ENCODE peak calls at places on chromosomes 4 and X, in six cellular contexts. E, Y, W, T, N and L are unnamed samples.
A peak's percentile ranks its signal among the peaks of the same experiment; 100 is the strongest.

GRCh38 chr4:52658671-52659015 is 458 bp downstream of the USP46 start:
- DNase-seq in E (no peak), Y (no peak), W (no peak), T (no peak), N (no peak), L (no peak)

GRCh38 chr4:123453006-123453685 is 56.6 kb downstream of the SPRY1 start:
- DNase-seq in E (peak; percentile 46), Y (peak; percentile 23), W (no peak), T (no peak), N (no peak), L (peak; percentile 51)

GRCh38 chrX:73127700-73128241 is 48.5 kb upstream of the PABPC1L2A start:
- DNase-seq in E (no peak), Y (no peak), W (peak; percentile 51), T (no peak), N (no peak), L (no peak)

GRCh38 chr4:183173580-183174526 is 74.8 kb downstream of the WWC2 start:
- DNase-seq in E (peak; percentile 64), Y (peak; percentile 47), W (no peak), T (no peak), N (no peak), L (no peak)

GRCh38 chr4:132737344-132737743 is 411.8 kb upstream of the PCDH10 start:
- DNase-seq in E (no peak), Y (no peak), W (no peak), T (no peak), N (no peak), L (no peak)

GRCh38 chr4:11768251-11768972 is 339.7 kb upstream of the HS3ST1 start:
- DNase-seq in E (no peak), Y (no peak), W (no peak), T (no peak), N (no peak), L (no peak)

GRCh38 chr4:99435154-99435553 is at the start of gene ADH7:
- DNase-seq in E (no peak), Y (no peak), W (no peak), T (no peak), N (no peak), L (no peak)

GRCh38 chr4:69497081-69497480 is 1.4 kb upstream of the UGT2B4 start:
- DNase-seq in E (peak; percentile 46), Y (peak; percentile 62), W (peak; percentile 86), T (no peak), N (peak; percentile 86), L (peak; percentile 59)

GRCh38 chr4:181261279-181261678 is 981.9 kb upstream of the TENM3 start:
- DNase-seq in E (peak; percentile 34), Y (peak; percentile 4), W (no peak), T (no peak), N (peak; percentile 9), L (no peak)

GRCh38 chrX:96619588-96619987 is 65.1 kb upstream of the DIAPH2 start:
- DNase-seq in E (peak; percentile 38), Y (no peak), W (peak; percentile 16), T (no peak), N (no peak), L (no peak)

GRCh38 chr4:174628206-174628605 is 105.9 kb upstream of the HPGD start:
- DNase-seq in E (no peak), Y (no peak), W (no peak), T (no peak), N (no peak), L (no peak)

GRCh38 chr4:140095694-140096482 is 58.1 kb downstream of the MAML3 start:
- DNase-seq in E (peak; percentile 92), Y (peak; percentile 95), W (peak; percentile 75), T (peak; percentile 46), N (peak; percentile 96), L (no peak)

GRCh38 chr4:86452323-86452995 is 92.6 kb upstream of the MAPK10 start:
- DNase-seq in E (peak; percentile 27), Y (no peak), W (no peak), T (no peak), N (no peak), L (peak; percentile 22)

GRCh38 chr4:32145987-32146386 is 1425.8 kb downstream of the PCDH7 start:
- DNase-seq in E (no peak), Y (no peak), W (no peak), T (no peak), N (no peak), L (no peak)

GRCh38 chr4:2834001-2834921 is 9.4 kb upstream of the ADD1 start:
- DNase-seq in E (no peak), Y (no peak), W (no peak), T (no peak), N (no peak), L (no peak)

GRCh38 chr4:174532479-174532878 is 10.2 kb upstream of the HPGD start:
- DNase-seq in E (no peak), Y (no peak), W (no peak), T (no peak), N (no peak), L (no peak)

GRCh38 chr4:6362243-6362885 is 92.7 kb downstream of the WFS1 start:
- DNase-seq in E (no peak), Y (no peak), W (peak; percentile 3), T (no peak), N (no peak), L (no peak)

GRCh38 chr4:98919996-98920395 is 8.9 kb downstream of the EIF4E start:
- DNase-seq in E (peak; percentile 56), Y (peak; percentile 13), W (peak; percentile 31), T (no peak), N (no peak), L (no peak)

GRCh38 chr4:55808187-55808586 is 11.4 kb upstream of the EXOC1L start:
- DNase-seq in E (no peak), Y (no peak), W (no peak), T (no peak), N (no peak), L (no peak)

GRCh38 chrX:153885208-153885787 is 675 bp downstream of the L1CAM start:
- DNase-seq in E (no peak), Y (no peak), W (no peak), T (no peak), N (no peak), L (no peak)

GRCh38 chr4:57044996-57045395 is 65.2 kb downstream of the IGFBP7 start:
- DNase-seq in E (peak; percentile 74), Y (peak; percentile 49), W (peak; percentile 69), T (no peak), N (no peak), L (no peak)

GRCh38 chr4:7422898-7423180 is 11.9 kb downstream of the PSAPL1 start:
- DNase-seq in E (no peak), Y (no peak), W (no peak), T (no peak), N (no peak), L (no peak)

GRCh38 chr4:7423801-7424552 is 10.8 kb downstream of the PSAPL1 start:
- DNase-seq in E (no peak), Y (no peak), W (no peak), T (no peak), N (no peak), L (no peak)

GRCh38 chr4:7422098-7422897 is 12.4 kb downstream of the PSAPL1 start:
- DNase-seq in E (no peak), Y (no peak), W (no peak), T (no peak), N (no peak), L (no peak)

GRCh38 chr4:7424553-7425111 is 10.1 kb downstream of the PSAPL1 start:
- DNase-seq in E (no peak), Y (no peak), W (no peak), T (no peak), N (no peak), L (no peak)

DNA sequence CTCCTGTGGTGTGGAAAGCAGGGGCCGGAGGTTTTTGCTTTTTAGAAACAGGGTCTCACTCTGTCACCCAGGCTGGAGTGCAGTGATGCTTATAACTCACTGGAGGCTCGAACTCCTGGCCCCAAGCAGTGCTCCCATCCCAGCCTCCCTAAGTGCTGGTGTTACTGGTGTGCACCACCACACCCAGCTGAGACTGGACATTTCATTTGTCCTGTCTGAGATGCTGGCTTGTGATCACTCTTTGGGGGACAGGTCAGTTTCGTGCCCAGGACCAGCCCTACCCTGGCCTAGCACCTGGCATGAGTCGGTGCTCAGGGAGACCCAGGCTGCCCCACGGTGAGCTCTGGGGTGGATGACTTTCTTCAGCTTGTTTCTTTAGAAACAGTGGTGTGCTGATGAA is 11.3 kb downstream of the PSAPL1 start:
- DNase-seq in E (no peak), Y (no peak), W (no peak), T (no peak), N (no peak), L (no peak)
- H3K4me3 ChIP-seq in E (no peak overlapping the region), Y (no peak overlapping the region), W (no peak overlapping the region), T (no peak overlapping the region), N (no peak overlapping the region), L (no peak overlapping the region)

GRCh38 chr4:13893987-13894386 is 266.5 kb upstream of the BOD1L1 start:
- DNase-seq in E (no peak), Y (no peak), W (no peak), T (no peak), N (no peak), L (no peak)

GRCh38 chr4:13888112-13888511 is 260.6 kb upstream of the BOD1L1 start:
- DNase-seq in E (peak; percentile 96), Y (peak; percentile 82), W (peak; percentile 72), T (no peak), N (peak; percentile 88), L (peak; percentile 89)

GRCh38 chr4:13893221-13893620 is 265.7 kb upstream of the BOD1L1 start:
- DNase-seq in E (peak; percentile 35), Y (no peak), W (no peak), T (no peak), N (no peak), L (no peak)

GRCh38 chr4:13891544-13891939 is 264.0 kb upstream of the BOD1L1 start:
- DNase-seq in E (peak; percentile 74), Y (no peak), W (no peak), T (no peak), N (no peak), L (no peak)

GRCh38 chr4:13892739-13893105 is 265.2 kb upstream of the BOD1L1 start:
- DNase-seq in E (peak; percentile 75), Y (no peak), W (peak; percentile 26), T (no peak), N (no peak), L (no peak)
- H3K4me3 ChIP-seq in E (no peak overlapping the region), Y (no peak overlapping the region), W (peak overlapping the region; percentile 19), T (no peak overlapping the region), N (peak overlapping the region; percentile 12), L (no peak overlapping the region)

GRCh38 chr4:41363384-41363981 is 106.8 kb downstream of the UCHL1 start:
- DNase-seq in E (peak; percentile 22), Y (peak; percentile 50), W (peak; percentile 60), T (no peak), N (no peak), L (peak; percentile 85)
- H3K4me3 ChIP-seq in E (no peak overlapping the region), Y (no peak overlapping the region), W (peak overlapping the region; percentile 85), T (no peak overlapping the region), N (no peak overlapping the region), L (peak overlapping the region; percentile 78)

GRCh38 chr4:24913099-24913445 is 230 bp upstream of the CCDC149 start:
- DNase-seq in E (no peak), Y (no peak), W (no peak), T (no peak), N (no peak), L (no peak)

GRCh38 chr4:24910504-24910903 is 2.3 kb downstream of the CCDC149 start:
- DNase-seq in E (peak; percentile 62), Y (no peak), W (no peak), T (no peak), N (no peak), L (no peak)

GRCh38 chr4:24914460-24914859 is 1.6 kb upstream of the CCDC149 start:
- DNase-seq in E (no peak), Y (no peak), W (no peak), T (no peak), N (no peak), L (no peak)

GRCh38 chr4:24915121-24915922 is 2.5 kb upstream of the CCDC149 start:
- DNase-seq in E (peak; percentile 37), Y (no peak), W (peak; percentile 22), T (no peak), N (no peak), L (no peak)

GRCh38 chr4:24912252-24913098 is at the start of gene CCDC149:
- DNase-seq in E (peak; percentile 60), Y (no peak), W (peak; percentile 79), T (no peak), N (no peak), L (no peak)
- H3K4me3 ChIP-seq in E (peak within 1 kb of the TSS; percentile 67), Y (peak within 1 kb of the TSS; percentile 52), W (peak within 1 kb of the TSS; percentile 68), T (no peak within 1 kb of the TSS), N (peak within 1 kb of the TSS; percentile 61), L (peak within 1 kb of the TSS; percentile 67)